ENCODE peak calls at places on chromosomes 2 and 18, in six cellular contexts. J, A, Z, F, G and U are unnamed samples.

GRCh38 chr18:59300676-59301285 is 17.7 kb downstream of the CPLX4 start:
- DNase-seq in Z (no peak), A (no peak), F (no peak), G (no peak), J (no peak), U (no peak)

GRCh38 chr18:68436485-68436884 is 278.4 kb downstream of the TMX3 start:
- DNase-seq in A (no peak), G (no peak), J (no peak), Z (no peak), F (no peak), U (no peak)

GRCh38 chr2:74559912-74560311 is 5.4 kb downstream of the DOK1 start:
- DNase-seq in J (no peak), G (no peak), F (no peak), Z (no peak), A (no peak), U (no peak)

GRCh38 chr2:18169121-18169786 is 290.8 kb downstream of the KCNS3 start:
- DNase-seq in J (no peak), A (no peak), F (no peak), G (no peak), Z (no peak), U (no peak)

GRCh38 chr2:2399390-2399789 is 68.3 kb upstream of the MYT1L start:
- DNase-seq in G (no peak), F (peak), A (no peak), J (no peak), Z (no peak), U (no peak)

GRCh38 chr2:126761981-126762878 is 106.3 kb downstream of the GYPC start:
- DNase-seq in J (peak), G (no peak), Z (no peak), A (no peak), F (no peak), U (no peak)

GRCh38 chr2:240554767-240555493 is 2.9 kb downstream of the ANKMY1 start:
- DNase-seq in Z (no peak), J (no peak), A (no peak), G (no peak), F (no peak), U (no peak)

GRCh38 chr2:235698028-235698427 is 204.2 kb downstream of the AGAP1 start:
- DNase-seq in G (no peak), J (no peak), Z (no peak), A (no peak), F (no peak), U (no peak)

GRCh38 chr2:95374451-95374915 is 28.0 kb upstream of the FAHD2A start:
- DNase-seq in J (no peak), Z (no peak), A (no peak), F (no peak), G (no peak), U (no peak)

GRCh38 chr2:112314856-112315255 is 39.5 kb downstream of the ZC3H6 start:
- DNase-seq in J (no peak), A (no peak), F (no peak), Z (no peak), G (no peak), U (no peak)

GRCh38 chr2:96808176-96808837 is 7.8 kb upstream of the CNNM3 start:
- DNase-seq in J (no peak), Z (no peak), A (no peak), F (no peak), G (no peak), U (no peak)